ENCODE peak calls at places on chromosome 10, in five cellular contexts. K, M, B, L and U are unnamed samples.

GRCh38 chr10:101354584-101355070 is 662 bp downstream of the BTRC start:
- DNase-seq in K (no peak), M (no peak), B (no peak), L (no peak), U (no peak)

GRCh38 chr10:118210276-118210675 is 131.8 kb downstream of the FAM204A start:
- DNase-seq in K (no peak), M (no peak), B (no peak), L (no peak), U (no peak)

GRCh38 chr10:114322344-114322743 is 82.0 kb downstream of the AFAP1L2 start:
- DNase-seq in K (no peak), M (peak; percentile 31), B (no peak), L (no peak), U (no peak)

GRCh38 chr10:112490543-112490942 is 43.5 kb downstream of the VTI1A start:
- DNase-seq in K (no peak), M (peak; percentile 22), B (no peak), L (no peak), U (no peak)

GRCh38 chr10:124075116-124075955 is 18.1 kb downstream of the CHST15 start:
- DNase-seq in K (no peak), M (no peak), B (no peak), L (no peak), U (no peak)

GRCh38 chr10:129719415-129719739 is 244.7 kb downstream of the EBF3 start:
- DNase-seq in K (no peak), M (no peak), B (no peak), L (no peak), U (no peak)

GRCh38 chr10:121668336-121669009 is 70.2 kb upstream of the FGFR2 start:
- DNase-seq in K (no peak), M (no peak), B (peak; percentile 78), L (no peak), U (no peak)

GRCh38 chr10:90920986-90921643 is at the start of gene ANKRD1:
- DNase-seq in K (no peak), M (peak; percentile 87), B (no peak), L (no peak), U (no peak)

GRCh38 chr10:74822583-74823089 is 3.8 kb upstream of the KAT6B start:
- DNase-seq in K (no peak), M (peak; percentile 21), B (no peak), L (no peak), U (no peak)

GRCh38 chr10:114577133-114577532 is 80.9 kb downstream of the ABLIM1 start:
- DNase-seq in K (no peak), M (peak; percentile 88), B (no peak), L (no peak), U (no peak)

GRCh38 chr10:49282879-49283321 is 16.1 kb upstream of the C10orf71 start:
- DNase-seq in K (no peak), M (no peak), B (no peak), L (no peak), U (no peak)

GRCh38 chr10:29598861-29599311 is 35.9 kb downstream of the SVIL start:
- DNase-seq in K (no peak), M (peak; percentile 79), B (no peak), L (no peak), U (no peak)

GRCh38 chr10:12353399-12354027 is 4.2 kb downstream of the CAMK1D start:
- DNase-seq in K (no peak), M (no peak), B (no peak), L (no peak), U (peak; percentile 32)

GRCh38 chr10:79628083-79628482 is 17.3 kb downstream of the SFTPA1 start:
- DNase-seq in K (no peak), M (no peak), B (no peak), L (no peak), U (no peak)

GRCh38 chr10:78974409-78975317 is 94.1 kb upstream of the ZMIZ1 start:
- DNase-seq in K (peak; percentile 41), M (peak; percentile 94), B (peak; percentile 86), L (no peak), U (peak; percentile 90)

GRCh38 chr10:3935141-3935540 is 150.1 kb upstream of the KLF6 start:
- DNase-seq in K (peak; percentile 21), M (peak; percentile 88), B (no peak), L (no peak), U (peak; percentile 91)

GRCh38 chr10:805635-806305 is 116.3 kb upstream of the DIP2C start:
- DNase-seq in K (no peak), M (no peak), B (no peak), L (no peak), U (no peak)

GRCh38 chr10:21048086-21048485 is 151.0 kb upstream of the NEBL start:
- DNase-seq in K (no peak), M (no peak), B (no peak), L (no peak), U (no peak)

GRCh38 chr10:69896601-69897000 is 94.9 kb downstream of the COL13A1 start:
- DNase-seq in K (no peak), M (no peak), B (no peak), L (no peak), U (no peak)

GRCh38 chr10:101052285-101052684 is 9.5 kb upstream of the KAZALD1 start:
- DNase-seq in K (no peak), M (peak; percentile 70), B (peak; percentile 19), L (no peak), U (no peak)

GRCh38 chr10:71604324-71605018 is 115.1 kb downstream of the C10orf105 start:
- DNase-seq in K (no peak), M (peak; percentile 19), B (no peak), L (no peak), U (no peak)

GRCh38 chr10:43075612-43076003 is 1.3 kb upstream of the RET start:
- DNase-seq in K (no peak), M (no peak), B (peak; percentile 75), L (no peak), U (peak; percentile 16)

GRCh38 chr10:33402748-33403147 is 68.3 kb upstream of the NRP1 start:
- DNase-seq in K (no peak), M (no peak), B (no peak), L (no peak), U (no peak)

GRCh38 chr10:132363921-132364593 is 32.1 kb downstream of the LRRC27 start:
- DNase-seq in K (no peak), M (peak; percentile 7), B (no peak), L (no peak), U (peak; percentile 45)

DNA sequence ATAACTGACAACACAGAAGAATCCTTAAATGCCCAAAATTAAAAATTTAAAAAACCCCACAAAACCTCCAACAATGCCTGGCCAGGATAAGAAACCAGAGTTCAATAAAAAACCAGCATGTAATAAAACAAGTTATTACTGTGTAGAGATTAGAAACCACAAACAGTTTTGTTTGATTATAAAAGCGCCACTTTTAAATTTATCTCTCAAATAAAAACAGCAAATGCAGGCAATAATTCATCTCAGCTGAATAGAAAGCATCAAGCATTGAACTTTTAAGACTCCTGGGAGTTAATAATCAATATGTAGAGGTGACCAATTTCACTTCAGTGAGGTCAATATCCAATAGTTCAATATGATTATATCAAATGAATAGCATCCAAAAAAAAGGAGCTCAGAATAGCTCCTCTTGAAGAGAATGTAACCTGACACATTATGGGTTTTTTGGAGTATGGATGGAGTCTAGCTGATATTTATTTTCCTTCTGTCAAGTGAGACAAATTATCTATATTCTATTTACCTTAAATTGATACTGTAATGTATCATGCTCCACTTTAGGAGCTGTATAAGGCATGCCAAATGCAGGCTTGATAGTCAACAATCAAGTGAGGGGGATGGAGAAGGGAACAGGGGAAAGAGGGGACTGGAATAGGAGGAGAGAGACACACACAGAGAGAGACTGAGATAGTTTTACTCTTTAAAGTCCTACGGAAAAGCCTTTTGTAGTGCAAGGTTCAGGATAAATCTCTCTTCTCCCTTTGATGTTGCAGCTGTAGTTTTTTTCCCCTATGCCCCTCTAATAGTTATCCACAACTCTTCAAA is 130.9 kb downstream of the RSU1 start:
- DNase-seq in K (no peak), M (no peak), B (no peak), L (no peak), U (no peak)
- TF ChIP-seq CTCF in K (no peak), M (no peak), B (no peak), L (no peak), U (no peak)

DNA sequence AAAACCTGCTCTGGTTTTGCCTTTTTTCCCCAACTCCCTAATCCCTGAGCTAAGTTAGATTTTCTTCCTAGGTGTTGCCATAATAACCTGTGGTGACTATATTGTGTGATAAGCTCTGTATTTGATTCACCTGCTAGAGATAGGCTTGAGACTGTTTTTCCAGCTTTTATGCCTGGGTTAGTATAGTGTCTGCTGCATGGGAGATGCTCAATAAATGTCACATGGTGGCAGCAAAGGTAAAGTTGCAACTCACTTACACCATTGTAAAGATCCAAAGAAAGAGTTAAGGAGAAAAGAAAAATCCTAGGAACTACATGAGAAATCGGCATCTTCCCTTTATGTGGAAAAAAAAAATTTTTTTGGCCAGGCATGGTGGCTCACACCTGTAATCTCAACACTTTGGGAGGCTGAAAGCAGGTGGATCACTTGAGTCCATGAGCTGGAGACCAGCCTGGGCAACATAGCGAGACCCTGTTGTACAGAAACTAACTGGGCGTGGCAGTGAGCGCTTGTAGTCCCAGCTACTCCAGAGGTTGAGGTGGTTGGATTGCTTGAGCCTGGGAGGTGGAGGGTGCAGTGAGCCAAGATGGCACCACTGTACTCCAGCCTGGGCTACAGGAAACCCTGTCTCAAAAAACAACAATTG is 3.7 kb downstream of the CCNJ start:
- DNase-seq in K (no peak), M (no peak), B (no peak), L (no peak), U (no peak)
- TF ChIP-seq CTCF in K (no peak), M (no peak), B (no peak), L (no peak), U (no peak)

GRCh38 chr10:60441515-60441914 is 51.8 kb upstream of the ANK3 start:
- DNase-seq in K (no peak), M (peak; percentile 62), B (no peak), L (no peak), U (no peak)
- TF ChIP-seq CTCF in K (no peak), M (peak; percentile 57), B (no peak), L (peak; percentile 37), U (no peak)

GRCh38 chr10:77588886-77589285 is 48.7 kb downstream of the KCNMA1 start:
- DNase-seq in K (no peak), M (no peak), B (no peak), L (no peak), U (no peak)

GRCh38 chr10:77583527-77583926 is 54.1 kb downstream of the KCNMA1 start:
- DNase-seq in K (no peak), M (no peak), B (no peak), L (no peak), U (peak; percentile 8)

GRCh38 chr10:77590344-77591237 is 47.0 kb downstream of the KCNMA1 start:
- DNase-seq in K (no peak), M (no peak), B (no peak), L (no peak), U (no peak)

GRCh38 chr10:77587424-77587806 is 50.2 kb downstream of the KCNMA1 start:
- DNase-seq in K (no peak), M (no peak), B (no peak), L (no peak), U (no peak)

DNA sequence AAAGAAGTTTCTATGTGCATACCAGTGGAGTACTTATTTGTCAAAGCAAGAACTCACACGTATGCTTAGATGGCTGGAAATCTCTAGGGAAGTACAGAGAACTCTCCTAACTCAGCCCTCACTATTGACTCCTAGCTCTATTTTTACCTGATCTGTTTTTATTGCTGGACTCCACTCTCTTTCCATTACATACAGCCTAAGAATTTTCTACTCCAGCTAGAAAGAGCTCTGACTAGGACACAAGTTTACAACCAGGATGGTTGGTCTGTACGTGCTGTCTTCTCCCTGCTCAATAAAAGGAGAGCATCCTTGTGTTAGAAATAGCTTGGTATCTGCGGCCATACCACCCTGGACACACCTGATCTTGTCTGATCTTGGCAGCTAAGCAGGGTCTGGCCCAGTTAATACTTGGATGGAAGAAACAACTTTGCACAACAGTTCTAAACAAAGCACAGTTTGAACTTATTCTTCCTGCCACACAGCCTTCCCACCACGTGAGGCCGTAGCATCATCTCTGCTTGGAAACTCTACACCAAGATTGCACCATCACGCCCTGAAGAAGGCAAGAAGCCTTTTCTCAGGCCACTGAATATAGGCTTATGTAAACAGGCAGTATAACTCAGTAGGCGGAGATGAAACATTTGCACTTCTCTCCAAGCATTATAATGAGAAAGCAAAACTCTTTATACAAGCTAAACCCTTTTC is 50.7 kb downstream of the KCNMA1 start:
- DNase-seq in K (no peak), M (peak; percentile 84), B (no peak), L (no peak), U (no peak)
- TF ChIP-seq CTCF in K (no peak), M (no peak), B (no peak), L (peak; percentile 23), U (no peak)